ENCODE peak calls at places on chromosomes 3 and 15, in six cellular contexts. Z is stomach, C is sigmoid colon, H is hepatocyte, W is ascending aorta, L is mucosa of descending colon. K is an unnamed sample. For H3K36me3 and H3K9me3, the result is how much of the 10 kb centered on the place peaks cover.

GRCh38 chr3:182226995-182227394 is 515.3 kb downstream of the SOX2 start:
- DNase-seq in Z (no peak), C (no peak), H (no peak), W (no peak), L (no peak), K (no peak)

GRCh38 chr3:146817705-146818104 is 212.6 kb upstream of the PLSCR5 start:
- DNase-seq in Z (no peak), C (no peak), H (no peak), W (no peak), L (no peak), K (no peak)

GRCh38 chr15:67267440-67267839 is 12.9 kb downstream of the IQCH start:
- DNase-seq in Z (no peak), C (no peak), H (no peak), W (no peak), L (no peak), K (no peak)

GRCh38 chr3:142987707-142988106 is 13.7 kb upstream of the U2SURP start:
- DNase-seq in Z (no peak), C (no peak), H (peak), W (no peak), L (no peak), K (peak)

GRCh38 chr15:38164061-38164460 is 88.6 kb upstream of the SPRED1 start:
- DNase-seq in Z (no peak), C (no peak), H (no peak), W (no peak), L (no peak), K (no peak)

GRCh38 chr3:45528429-45528828 is 66.1 kb upstream of the LIMD1 start:
- DNase-seq in Z (no peak), C (no peak), H (no peak), W (no peak), L (no peak), K (no peak)

GRCh38 chr15:84104853-84105252 is 130.7 kb upstream of the GOLGA6L4 start:
- DNase-seq in Z (no peak), C (no peak), H (no peak), W (no peak), L (no peak), K (no peak)

GRCh38 chr3:117059990-117060338 is 350.4 kb downstream of the TUSC7 start:
- DNase-seq in Z (no peak), C (no peak), H (no peak), W (no peak), L (no peak), K (no peak)

GRCh38 chr3:133977568-133977967 is 52.2 kb downstream of the SLCO2A1 start:
- DNase-seq in Z (no peak), C (peak), H (no peak), W (no peak), L (no peak), K (no peak)

GRCh38 chr3:4950351-4950784 is 28.9 kb upstream of the BHLHE40 start:
- DNase-seq in Z (no peak), C (no peak), H (no peak), W (no peak), L (no peak), K (peak)

GRCh38 chr15:36323607-36324006 is 255.8 kb upstream of the CDIN1 start:
- DNase-seq in Z (no peak), C (no peak), H (no peak), W (no peak), L (no peak), K (no peak)

GRCh38 chr3:72144773-72145505 is 360.0 kb upstream of the PROK2 start:
- DNase-seq in Z (no peak), C (no peak), H (peak), W (no peak), L (no peak), K (no peak)

GRCh38 chr15:84588053-84588874 is 12.5 kb upstream of the ZSCAN2 start:
- DNase-seq in Z (peak), C (peak), H (peak), W (peak), L (peak), K (peak)

GRCh38 chr3:38834110-38834509 is 18.1 kb upstream of the SCN10A start:
- DNase-seq in Z (no peak), C (peak), H (peak), W (peak), L (peak), K (peak)

GRCh38 chr15:95864467-95864886 is 466.0 kb upstream of the NR2F2 start:
- DNase-seq in Z (no peak), C (peak), H (no peak), W (no peak), L (peak), K (no peak)

GRCh38 chr3:133535971-133536634 is 37.4 kb upstream of the CDV3 start:
- DNase-seq in Z (peak), C (no peak), H (peak), W (no peak), L (peak), K (no peak)

GRCh38 chr3:186472466-186473008 is 71.6 kb downstream of the CRYGS start:
- DNase-seq in Z (no peak), C (no peak), H (no peak), W (no peak), L (no peak), K (no peak)

GRCh38 chr3:127786358-127787070 is 35.8 kb downstream of the MGLL start:
- DNase-seq in Z (peak), C (peak), H (peak), W (peak), L (peak), K (peak)

GRCh38 chr3:68999605-69000004 is 13.9 kb downstream of the EOGT start:
- DNase-seq in Z (no peak), C (no peak), H (no peak), W (no peak), L (no peak), K (no peak)

GRCh38 chr3:185709241-185709955 is 115.4 kb downstream of the IGF2BP2 start:
- DNase-seq in Z (no peak), C (no peak), H (no peak), W (no peak), L (no peak), K (no peak)

GRCh38 chr3:18740631-18741583 is 315.8 kb upstream of the SATB1 start:
- DNase-seq in Z (no peak), C (no peak), H (no peak), W (peak), L (no peak), K (no peak)

GRCh38 chr3:145780301-145780700 is 380.7 kb downstream of the PLOD2 start:
- DNase-seq in Z (no peak), C (no peak), H (no peak), W (no peak), L (no peak), K (no peak)

GRCh38 chr3:1381647-1382036 is 288.8 kb downstream of the CNTN6 start:
- DNase-seq in Z (no peak), C (no peak), H (no peak), W (no peak), L (no peak), K (no peak)

GRCh38 chr3:56748663-56749231 is 53.0 kb downstream of the ARHGEF3 start:
- DNase-seq in Z (no peak), C (no peak), H (no peak), W (no peak), L (no peak), K (no peak)

GRCh38 chr15:48463366-48463880 is 132.2 kb downstream of the DUT start:
- DNase-seq in Z (no peak), C (no peak), H (no peak), W (no peak), L (no peak), K (no peak)

GRCh38 chr3:46866720-46867549 is 3.7 kb upstream of the MYL3 start:
- DNase-seq in Z (peak), C (peak), H (peak), W (peak), L (peak), K (peak)

GRCh38 chr3:58353722-58354553 is 21.2 kb downstream of the PXK start:
- DNase-seq in Z (no peak), C (no peak), H (no peak), W (no peak), L (no peak), K (no peak)

DNA sequence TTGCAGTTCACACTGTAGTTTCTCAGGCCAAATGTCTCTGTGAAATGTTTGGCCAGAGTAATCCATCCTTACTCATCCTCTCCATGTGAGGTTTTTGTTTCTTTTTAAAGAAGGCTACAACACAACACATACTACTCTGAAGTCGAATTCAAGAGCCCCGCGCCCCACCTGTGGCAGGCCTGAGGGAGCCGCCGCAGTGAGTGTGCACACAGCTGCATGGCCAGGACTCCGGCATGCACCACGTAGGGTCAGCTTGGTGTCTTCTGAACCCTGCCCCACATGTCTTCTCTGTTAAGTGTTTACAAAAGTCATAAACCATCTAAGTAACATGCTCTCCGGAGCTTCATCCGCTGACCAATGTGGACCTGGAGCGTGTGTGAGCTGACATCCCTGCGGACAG is 58.7 kb downstream of the PGPEP1L start:
- DNase-seq in Z (no peak), C (no peak), H (no peak), W (no peak), L (no peak), K (no peak)
- H3K36me3 ChIP-seq in Z (half or more), C (under half), H (under half), W (under half), L (under half), K (under half)

DNA sequence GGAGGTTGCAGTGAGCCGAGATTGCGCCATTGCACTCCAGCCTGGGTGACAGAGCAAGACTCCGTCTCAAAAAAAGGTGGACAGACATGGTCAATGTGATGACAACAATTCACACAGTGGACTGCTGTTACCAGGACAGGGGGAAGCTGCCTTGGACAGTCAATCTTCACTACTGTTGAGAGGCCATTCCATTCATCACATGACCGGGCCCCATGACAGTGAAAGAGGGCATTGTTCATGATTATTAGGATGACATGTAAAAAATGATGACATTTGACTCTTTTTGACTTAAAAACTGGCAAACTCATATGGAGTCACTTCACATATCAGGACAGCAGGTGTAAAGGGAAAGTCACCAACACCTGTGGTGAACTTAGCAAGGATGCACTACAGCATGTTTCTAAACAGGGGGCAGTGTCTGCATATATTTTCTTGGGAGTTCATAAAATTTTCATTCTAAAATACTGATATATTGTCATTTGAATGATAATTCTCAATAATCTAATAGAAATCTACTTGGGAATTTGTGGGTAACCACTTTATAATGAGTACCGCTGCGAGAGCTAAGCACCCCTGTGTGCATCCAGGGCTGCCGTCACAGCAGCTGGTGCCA is 34.2 kb upstream of the LDHAL6B start:
- DNase-seq in Z (no peak), C (no peak), H (no peak), W (no peak), L (no peak), K (no peak)
- TF ChIP-seq CTCF in Z (no peak), C (no peak), H (no peak), W (no peak), L (no peak), K (no peak)

GRCh38 chr3:149830902-149831301 is 17.9 kb downstream of the RNF13 start:
- DNase-seq in Z (no peak), C (no peak), H (no peak), W (no peak), L (no peak), K (no peak)
- H3K9me3 ChIP-seq in Z (under half), C (under half), H (under half), W (under half), L (under half), K (under half)

GRCh38 chr3:53184701-53185100 is 23.7 kb downstream of the PRKCD start:
- DNase-seq in Z (no peak), C (no peak), H (no peak), W (no peak), L (peak), K (no peak)
- H3K36me3 ChIP-seq in Z (half or more), C (under half), H (under half), W (half or more), L (under half), K (under half)

GRCh38 chr15:44735482-44736260 is 657 bp upstream of the TRIM69 start:
- DNase-seq in Z (no peak), C (peak), H (no peak), W (peak), L (no peak), K (peak)
- TF ChIP-seq CTCF in Z (no peak), C (no peak), H (no peak), W (no peak), L (no peak), K (no peak)

DNA sequence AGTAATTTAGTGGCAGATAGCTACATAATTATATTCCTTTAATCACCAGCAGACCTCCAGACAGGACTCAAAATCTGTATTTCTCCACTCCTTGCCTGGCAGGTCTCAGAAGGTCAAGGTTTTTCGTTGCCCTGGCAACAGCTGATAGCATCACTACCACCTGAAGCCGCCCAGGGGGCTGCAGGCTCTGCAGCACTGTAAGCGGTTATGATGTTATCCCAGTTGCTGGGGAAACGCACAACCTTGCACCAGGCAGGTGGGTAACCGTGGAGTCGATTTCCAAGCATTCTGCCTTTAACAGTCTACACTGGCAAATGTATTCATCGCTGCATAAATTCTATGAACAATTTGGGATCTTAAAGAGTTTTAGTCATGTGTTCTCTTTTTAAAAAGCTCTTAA is 756.3 kb downstream of the NTRK3 start:
- DNase-seq in Z (no peak), C (no peak), H (no peak), W (no peak), L (no peak), K (no peak)
- H3K9me3 ChIP-seq in Z (under half), C (under half), H (under half), W (under half), L (under half), K (under half)

GRCh38 chr15:99605990-99606389 is 40.2 kb downstream of the MEF2A start:
- DNase-seq in Z (no peak), C (no peak), H (no peak), W (no peak), L (no peak), K (no peak)
- H3K36me3 ChIP-seq in Z (under half), C (under half), H (under half), W (under half), L (under half), K (under half)

DNA sequence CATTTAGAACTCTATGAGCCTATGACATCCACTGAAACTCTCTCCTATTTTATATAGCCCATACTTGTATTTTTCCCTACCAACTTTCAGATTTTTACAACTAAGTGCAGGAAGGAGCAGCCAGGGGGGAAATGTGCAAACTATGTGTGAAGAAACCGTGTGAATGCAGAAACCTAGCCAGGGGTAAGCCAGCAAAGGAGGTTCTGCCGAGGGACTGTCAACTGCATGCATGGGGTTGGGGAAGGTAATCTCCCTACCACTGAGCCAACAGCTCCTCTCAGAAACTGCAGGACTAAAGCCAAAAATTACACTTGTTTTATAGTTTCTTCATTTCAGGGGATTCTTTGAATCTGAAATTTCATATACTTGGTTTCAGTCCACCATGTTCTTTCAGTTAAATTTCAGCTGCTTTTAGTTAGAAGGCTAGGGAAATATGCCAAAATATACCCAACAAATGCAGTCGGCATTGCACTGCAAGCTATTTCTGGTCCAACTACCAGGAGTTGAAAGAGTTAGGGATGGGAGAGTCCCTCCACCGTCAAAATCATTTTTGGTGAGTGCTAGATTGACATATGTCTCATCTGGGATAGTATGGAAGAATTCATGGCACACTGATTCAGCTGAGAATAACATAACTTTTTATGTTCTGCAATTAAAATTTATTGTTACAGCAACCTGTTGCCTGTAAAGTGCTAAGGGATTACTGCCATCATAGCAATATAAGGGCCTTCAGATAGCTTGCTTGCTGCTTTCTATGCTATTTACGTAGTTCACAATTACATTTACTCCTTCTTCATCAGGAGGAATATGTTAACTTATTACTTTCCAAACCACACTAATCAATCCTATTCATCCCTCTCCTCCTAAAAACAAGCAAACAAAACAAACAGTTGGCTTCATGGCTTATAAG is 904.2 kb downstream of the ROBO1 start:
- DNase-seq in Z (no peak), C (no peak), H (no peak), W (no peak), L (no peak), K (no peak)
- TF ChIP-seq CTCF in Z (no peak), C (no peak), H (no peak), W (no peak), L (no peak), K (no peak)

DNA sequence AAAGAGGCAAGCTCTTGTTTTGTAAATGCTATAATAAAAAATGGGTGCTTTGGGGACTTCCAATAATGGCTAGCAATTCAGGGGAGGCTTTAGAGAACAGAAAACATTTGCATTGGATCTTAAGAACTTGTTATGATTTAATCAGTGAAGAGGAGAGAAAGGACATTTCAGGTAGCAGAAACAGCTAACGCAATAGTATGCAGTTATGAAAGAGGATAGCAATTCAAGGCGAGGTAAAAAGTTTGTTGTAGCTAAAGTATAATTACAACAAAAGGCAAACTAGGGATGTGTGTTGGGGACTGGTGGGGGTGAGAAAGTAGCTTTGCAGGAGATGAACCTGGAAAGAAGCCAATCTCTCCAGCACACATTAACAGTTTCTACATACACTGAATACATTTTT is 558.7 kb upstream of the SEMA6D start:
- DNase-seq in Z (no peak), C (no peak), H (no peak), W (no peak), L (no peak), K (no peak)
- H3K9me3 ChIP-seq in Z (under half), C (under half), H (under half), W (under half), L (under half), K (under half)

DNA sequence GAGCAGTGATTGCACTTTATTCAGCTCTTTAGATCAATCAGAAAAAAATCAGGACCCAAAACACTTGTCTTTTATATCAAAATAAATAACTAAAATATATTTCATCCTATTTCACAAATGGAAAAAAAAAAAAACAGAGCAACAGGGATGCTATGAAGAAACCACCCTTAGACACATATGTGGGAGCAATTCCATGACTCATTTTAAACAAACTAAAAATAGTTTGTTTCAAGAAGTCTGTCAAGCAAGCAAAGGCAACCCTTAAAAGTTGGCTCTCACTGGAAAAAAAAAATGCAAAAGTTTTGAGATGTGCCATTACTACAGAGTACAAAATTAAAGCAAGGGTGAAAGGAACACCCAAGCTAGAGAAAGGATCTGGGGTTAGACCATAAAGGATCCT is 5.7 kb downstream of the ATP13A3 start:
- DNase-seq in Z (no peak), C (no peak), H (peak), W (no peak), L (no peak), K (no peak)
- H3K36me3 ChIP-seq in Z (under half), C (under half), H (under half), W (under half), L (under half), K (under half)